ENCODE peak calls at places on chromosome 15, in six cellular contexts. A is HCT116; C is cardiac muscle cell; R is kidney; L is CD8-positive, alpha-beta T cell; I is MM.1S. N is an unnamed sample. For H3K4me1, the result is how much of the 10 kb centered on the place peaks cover.

GRCh38 chr15:72967836-72968530 is 84.3 kb upstream of the NEO1 start:
- DNase-seq in A (no peak), I (no peak), L (no peak), R (no peak), C (no peak), N (no peak)

GRCh38 chr15:88648357-88649214 is 9.8 kb downstream of the ISG20 start:
- DNase-seq in C (no peak), L (no peak), A (no peak), I (no peak), R (peak), N (no peak)

GRCh38 chr15:31010036-31010435 is 18.6 kb upstream of the MTMR10 start:
- DNase-seq in R (no peak), L (no peak), A (no peak), I (no peak), C (no peak), N (no peak)

GRCh38 chr15:99677540-99678134 is 55.6 kb downstream of the LYSMD4 start:
- DNase-seq in R (no peak), I (peak), A (no peak), L (no peak), C (no peak), N (no peak)

GRCh38 chr15:82856397-82857170 is 47.2 kb downstream of the WHAMM start:
- DNase-seq in C (no peak), R (no peak), I (no peak), L (no peak), A (no peak), N (no peak)

GRCh38 chr15:40906947-40907802 is 12.9 kb downstream of the VPS18 start:
- DNase-seq in A (no peak), R (peak), L (peak), I (no peak), C (peak), N (no peak)

GRCh38 chr15:68057089-68057488 is 3.0 kb downstream of the PIAS1 start:
- DNase-seq in C (no peak), I (no peak), R (no peak), L (no peak), A (no peak), N (no peak)

GRCh38 chr15:82936966-82937647 is 15.4 kb downstream of the HOMER2 start:
- DNase-seq in C (no peak), R (no peak), L (no peak), A (no peak), I (no peak), N (no peak)

GRCh38 chr15:95394186-95395067 is 936.1 kb upstream of the NR2F2 start:
- DNase-seq in C (peak), I (no peak), A (no peak), L (no peak), R (no peak), N (no peak)

GRCh38 chr15:77499087-77499765 is 78.5 kb downstream of the HMG20A start:
- DNase-seq in C (no peak), L (no peak), R (no peak), I (no peak), A (no peak), N (peak)

GRCh38 chr15:94844188-94844532 is 612.8 kb downstream of the MCTP2 start:
- DNase-seq in R (no peak), C (no peak), A (no peak), L (no peak), I (no peak), N (no peak)

GRCh38 chr15:53872410-53872809 is 105.8 kb upstream of the UNC13C start:
- DNase-seq in A (no peak), L (no peak), R (no peak), C (no peak), I (no peak), N (no peak)

GRCh38 chr15:64807751-64808222 is 17.7 kb downstream of the PIF1 start:
- DNase-seq in C (no peak), R (no peak), A (no peak), I (no peak), L (no peak), N (no peak)

GRCh38 chr15:41332788-41333527 is at the start of gene NUSAP1:
- DNase-seq in C (no peak), A (no peak), L (no peak), R (peak), I (peak), N (no peak)

GRCh38 chr15:100735654-100736053 is 133.3 kb downstream of the ASB7 start:
- DNase-seq in C (no peak), A (no peak), L (no peak), I (no peak), R (no peak), N (no peak)

GRCh38 chr15:99042909-99043308 is 35.3 kb upstream of the PGPEP1L start:
- DNase-seq in A (no peak), L (no peak), I (no peak), R (no peak), C (no peak), N (no peak)

GRCh38 chr15:73688455-73688854 is 4.3 kb downstream of the CD276 start:
- DNase-seq in L (no peak), I (no peak), R (no peak), C (peak), A (no peak), N (peak)

GRCh38 chr15:39720081-39720480 is 62.6 kb downstream of the FSIP1 start:
- DNase-seq in R (no peak), C (no peak), L (no peak), A (no peak), I (no peak), N (no peak)

GRCh38 chr15:69059170-69059943 is 44.9 kb downstream of the NOX5 start:
- DNase-seq in C (peak), R (peak), I (peak), A (peak), L (peak), N (peak)

GRCh38 chr15:82018201-82018600 is 27.6 kb downstream of the MEX3B start:
- DNase-seq in L (no peak), C (peak), A (no peak), R (no peak), I (no peak), N (no peak)

GRCh38 chr15:45521596-45522167 is 873 bp downstream of the SLC30A4 start:
- DNase-seq in C (no peak), R (no peak), L (no peak), A (no peak), I (peak), N (no peak)

GRCh38 chr15:44215594-44215993 is 20.5 kb upstream of the FRMD5 start:
- DNase-seq in L (no peak), C (peak), A (peak), R (no peak), I (no peak), N (no peak)

GRCh38 chr15:81108427-81108826 is 25.6 kb upstream of the CFAP161 start:
- DNase-seq in C (peak), R (no peak), I (peak), L (no peak), A (no peak), N (no peak)

GRCh38 chr15:53037904-53038303 is 247.8 kb upstream of the ONECUT1 start:
- DNase-seq in I (no peak), L (no peak), R (no peak), C (no peak), A (no peak), N (no peak)

GRCh38 chr15:88249220-88249619 is 7.3 kb downstream of the NTRK3 start:
- DNase-seq in C (peak), A (no peak), R (peak), L (no peak), I (no peak), N (peak)

GRCh38 chr15:65641723-65642475 is 20.2 kb downstream of the SLC24A1 start:
- DNase-seq in L (no peak), C (no peak), R (no peak), A (no peak), I (no peak), N (no peak)

GRCh38 chr15:66780973-66781718 is 79.1 kb downstream of the SMAD6 start:
- DNase-seq in L (no peak), I (no peak), R (peak), A (no peak), C (no peak), N (peak)

GRCh38 chr15:89199734-89200133 is 21.6 kb downstream of the RLBP1 start:
- DNase-seq in I (no peak), C (no peak), A (no peak), L (no peak), R (no peak), N (no peak)

GRCh38 chr15:99104788-99105515 is at the start of gene SYNM:
- DNase-seq in C (peak), A (peak), R (peak), I (peak), L (no peak), N (peak)

GRCh38 chr15:69719527-69719926 is 266.9 kb downstream of the RPLP1 start:
- DNase-seq in L (peak), I (no peak), C (peak), R (no peak), A (no peak), N (peak)

GRCh38 chr15:68556139-68556990 is 22.4 kb upstream of the CORO2B start:
- DNase-seq in A (no peak), R (no peak), L (no peak), I (no peak), C (no peak), N (no peak)

GRCh38 chr15:51077565-51078153 is 17.0 kb downstream of the TNFAIP8L3 start:
- DNase-seq in C (peak), A (no peak), I (peak), L (peak), R (peak), N (peak)

GRCh38 chr15:45476395-45476794 is 46.2 kb downstream of the SLC30A4 start:
- DNase-seq in A (no peak), R (no peak), C (no peak), L (no peak), I (no peak), N (no peak)

GRCh38 chr15:83955806-83956265 is 279.7 kb upstream of the GOLGA6L4 start:
- DNase-seq in A (no peak), R (no peak), L (no peak), I (peak), C (no peak), N (no peak)

GRCh38 chr15:96535148-96535547 is 204.6 kb downstream of the NR2F2 start:
- DNase-seq in R (no peak), C (no peak), I (no peak), L (no peak), A (no peak), N (no peak)
- H3K4me1 ChIP-seq in R (under half), C (under half), I (under half), L (under half), A (under half), N (under half)

GRCh38 chr15:92869263-92869940 is 30.7 kb upstream of the CHD2 start:
- DNase-seq in C (peak), L (no peak), A (no peak), I (no peak), R (no peak), N (no peak)

GRCh38 chr15:92864127-92864814 is 35.9 kb upstream of the CHD2 start:
- DNase-seq in R (no peak), I (no peak), L (no peak), C (no peak), A (no peak), N (no peak)

DNA sequence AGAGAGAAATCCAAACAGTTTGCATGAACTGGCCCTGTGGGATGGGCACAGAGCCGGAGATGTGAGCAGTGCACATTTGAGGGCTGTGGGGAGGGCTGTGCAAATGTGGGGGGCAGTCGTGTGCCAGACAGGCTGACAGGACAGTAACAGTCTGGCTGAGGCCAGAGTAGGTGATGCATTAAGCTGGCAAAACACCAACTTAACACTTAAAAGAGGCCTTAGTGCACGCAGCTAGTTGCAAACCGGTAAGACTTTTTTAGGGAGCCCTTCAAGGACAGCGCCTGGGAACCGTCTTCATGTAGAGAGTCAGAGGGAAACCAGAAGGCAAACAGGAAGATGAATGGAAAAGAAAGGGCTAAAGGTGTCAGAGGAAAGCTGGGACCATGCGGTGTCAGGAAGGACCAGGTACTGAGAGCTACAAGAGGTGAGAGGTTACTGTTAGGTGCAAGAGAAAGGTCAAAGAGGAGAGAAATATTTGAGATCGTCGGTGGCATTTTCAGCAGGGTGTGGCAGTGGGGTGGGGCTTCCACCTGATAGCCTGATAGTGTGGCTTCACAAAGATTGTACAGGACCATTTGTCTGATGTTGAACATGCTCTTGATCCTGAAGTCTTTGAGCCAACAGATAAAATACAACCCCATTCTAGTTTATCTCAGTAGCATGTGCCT is 30.0 kb upstream of the CHD2 start:
- DNase-seq in L (no peak), I (no peak), R (no peak), C (peak), A (no peak), N (no peak)
- H3K27ac ChIP-seq in L (no peak), I (no peak), R (no peak), C (peak), A (no peak), N (peak)

DNA sequence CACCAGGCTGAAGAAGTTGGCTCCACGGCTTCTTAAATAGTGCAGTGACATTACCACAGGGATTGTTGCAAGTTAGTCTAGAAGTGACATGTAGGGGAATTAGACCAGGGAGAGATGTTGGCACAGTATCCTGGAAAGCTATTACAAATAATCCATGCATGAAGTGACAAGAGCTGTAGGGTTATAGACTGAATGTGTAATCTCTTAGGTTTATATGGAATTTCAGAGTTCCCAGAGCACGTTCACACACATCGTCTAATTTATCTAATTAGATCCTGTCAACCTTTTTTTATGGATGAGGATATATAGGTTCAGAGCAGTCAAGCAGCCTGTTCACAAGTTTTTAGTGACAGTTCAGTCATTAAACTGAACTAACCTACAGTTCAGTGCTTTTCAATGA is 37.3 kb upstream of the APH1B start:
- DNase-seq in I (no peak), A (no peak), L (no peak), R (no peak), C (no peak), N (no peak)
- H3K4me1 ChIP-seq in I (under half), A (under half), L (under half), R (under half), C (under half), N (under half)

GRCh38 chr15:58632789-58633188 is 116.7 kb downstream of the ADAM10 start:
- DNase-seq in A (no peak), R (no peak), L (no peak), C (peak), I (no peak), N (no peak)
- H3K27ac ChIP-seq in A (no peak), R (no peak), L (no peak), C (no peak), I (no peak), N (no peak)

GRCh38 chr15:33858836-33859235 is 109.5 kb upstream of the CHRM5 start:
- DNase-seq in I (no peak), C (no peak), A (no peak), L (no peak), R (no peak), N (no peak)

GRCh38 chr15:33864360-33865075 is 103.8 kb upstream of the CHRM5 start:
- DNase-seq in R (no peak), L (no peak), I (no peak), A (no peak), C (no peak), N (no peak)

GRCh38 chr15:33860749-33861148 is 107.5 kb upstream of the CHRM5 start:
- DNase-seq in L (no peak), C (peak), A (peak), I (no peak), R (no peak), N (no peak)

GRCh38 chr15:33857726-33858125 is 110.6 kb upstream of the CHRM5 start:
- DNase-seq in R (no peak), L (no peak), I (no peak), A (no peak), C (no peak), N (no peak)

GRCh38 chr15:33859992-33860545 is 108.2 kb upstream of the CHRM5 start:
- DNase-seq in I (no peak), L (no peak), R (no peak), C (no peak), A (no peak), N (no peak)
- H3K4me1 ChIP-seq in I (under half), L (under half), R (under half), C (under half), A (under half), N (under half)

GRCh38 chr15:70801111-70801510 is 37.8 kb upstream of the UACA start:
- DNase-seq in R (no peak), L (no peak), I (no peak), A (no peak), C (peak), N (no peak)
- H3K27ac ChIP-seq in R (no peak), L (no peak), I (no peak), A (no peak), C (no peak), N (peak)

GRCh38 chr15:90421527-90421926 is 33.5 kb downstream of the IQGAP1 start:
- DNase-seq in L (no peak), I (no peak), C (no peak), R (no peak), A (no peak), N (no peak)

GRCh38 chr15:90419738-90420487 is 31.9 kb downstream of the IQGAP1 start:
- DNase-seq in C (peak), L (no peak), R (no peak), I (no peak), A (no peak), N (no peak)

GRCh38 chr15:90418627-90419026 is 30.6 kb downstream of the IQGAP1 start:
- DNase-seq in R (no peak), C (no peak), A (no peak), I (no peak), L (no peak), N (no peak)

GRCh38 chr15:90420488-90420850 is 32.4 kb downstream of the IQGAP1 start:
- DNase-seq in I (no peak), C (no peak), A (no peak), R (no peak), L (no peak), N (no peak)

GRCh38 chr15:90419202-90419601 is 31.2 kb downstream of the IQGAP1 start:
- DNase-seq in R (no peak), I (no peak), A (no peak), C (no peak), L (no peak), N (no peak)
- H3K4me1 ChIP-seq in R (under half), I (under half), A (half or more), C (under half), L (under half), N (under half)

GRCh38 chr15:55741592-55742497 is 1.1 kb downstream of the PRTG start:
- DNase-seq in L (no peak), I (peak), R (no peak), A (no peak), C (peak), N (no peak)

GRCh38 chr15:55742498-55742926 is 440 bp downstream of the PRTG start:
- DNase-seq in A (no peak), I (no peak), C (peak), R (peak), L (no peak), N (no peak)

GRCh38 chr15:55744026-55744655 is 1.2 kb upstream of the PRTG start:
- DNase-seq in C (peak), I (no peak), R (no peak), L (no peak), A (no peak), N (no peak)

GRCh38 chr15:55742927-55743614 is at the start of gene PRTG:
- DNase-seq in A (no peak), C (peak), R (peak), I (no peak), L (no peak), N (peak)

GRCh38 chr15:55743615-55743978 is 645 bp upstream of the PRTG start:
- DNase-seq in R (no peak), L (no peak), A (no peak), C (no peak), I (no peak), N (no peak)
- H3K27ac ChIP-seq in R (no peak), L (no peak), A (no peak), C (peak), I (no peak), N (peak)